ENCODE peak calls at places on chromosomes 3 and 15, in four cellular contexts. One of them, this sample, is unnamed.

GRCh38 chr3:69364354-69364753 is 21.5 kb downstream of the FRMD4B start:
- DNase-seq in OCI-LY7: no peak
- DNase-seq in neural progenitor cell: no peak
- DNase-seq in cardiac muscle cell: peak
- DNase-seq in this sample: peak

GRCh38 chr3:176987901-176988300 is 209.4 kb downstream of the TBL1XR1 start:
- DNase-seq in OCI-LY7: no peak
- DNase-seq in neural progenitor cell: no peak
- DNase-seq in cardiac muscle cell: peak
- DNase-seq in this sample: peak

GRCh38 chr15:90388462-90389182 is 580 bp downstream of the IQGAP1 start:
- DNase-seq in OCI-LY7: peak
- DNase-seq in neural progenitor cell: peak
- DNase-seq in cardiac muscle cell: peak
- DNase-seq in this sample: no peak

GRCh38 chr15:74179101-74179841 is 5.8 kb downstream of the ISLR start:
- DNase-seq in OCI-LY7: no peak
- DNase-seq in neural progenitor cell: no peak
- DNase-seq in cardiac muscle cell: peak
- DNase-seq in this sample: peak

GRCh38 chr3:187243933-187244564 is 46.8 kb downstream of the RTP1 start:
- DNase-seq in OCI-LY7: no peak
- DNase-seq in neural progenitor cell: no peak
- DNase-seq in cardiac muscle cell: no peak
- DNase-seq in this sample: no peak

GRCh38 chr3:159782724-159783421 is 205.8 kb upstream of the IL12A start:
- DNase-seq in OCI-LY7: no peak
- DNase-seq in neural progenitor cell: no peak
- DNase-seq in cardiac muscle cell: no peak
- DNase-seq in this sample: peak

GRCh38 chr15:90184119-90184785 is 16.9 kb upstream of the SEMA4B start:
- DNase-seq in OCI-LY7: no peak
- DNase-seq in neural progenitor cell: no peak
- DNase-seq in cardiac muscle cell: peak
- DNase-seq in this sample: peak

GRCh38 chr15:70347766-70348558 is 250.2 kb upstream of the TLE3 start:
- DNase-seq in OCI-LY7: no peak
- DNase-seq in neural progenitor cell: no peak
- DNase-seq in cardiac muscle cell: peak
- DNase-seq in this sample: no peak

GRCh38 chr3:55333923-55334322 is 153.2 kb downstream of the WNT5A start:
- DNase-seq in OCI-LY7: no peak
- DNase-seq in neural progenitor cell: no peak
- DNase-seq in cardiac muscle cell: peak
- DNase-seq in this sample: no peak

GRCh38 chr3:165459924-165460540 is 263.8 kb upstream of the SLITRK3 start:
- DNase-seq in OCI-LY7: no peak
- DNase-seq in neural progenitor cell: no peak
- DNase-seq in cardiac muscle cell: no peak
- DNase-seq in this sample: peak

GRCh38 chr3:49358884-49359225 is 702 bp upstream of the GPX1 start:
- DNase-seq in OCI-LY7: no peak
- DNase-seq in neural progenitor cell: no peak
- DNase-seq in cardiac muscle cell: no peak
- DNase-seq in this sample: no peak

GRCh38 chr15:68389041-68389930 is 42.7 kb downstream of the ITGA11 start:
- DNase-seq in OCI-LY7: no peak
- DNase-seq in neural progenitor cell: no peak
- DNase-seq in cardiac muscle cell: no peak
- DNase-seq in this sample: no peak

GRCh38 chr3:146334151-146334550 is 83.2 kb upstream of the PLSCR4 start:
- DNase-seq in OCI-LY7: no peak
- DNase-seq in neural progenitor cell: no peak
- DNase-seq in cardiac muscle cell: peak
- DNase-seq in this sample: peak
- TF ChIP-seq CTCF in OCI-LY7: no peak
- TF ChIP-seq CTCF in neural progenitor cell: no peak
- TF ChIP-seq CTCF in cardiac muscle cell: peak
- TF ChIP-seq CTCF in this sample: peak

GRCh38 chr15:66621491-66622467 is 56.0 kb upstream of the LCTL start:
- DNase-seq in OCI-LY7: no peak
- DNase-seq in neural progenitor cell: peak
- DNase-seq in cardiac muscle cell: peak
- DNase-seq in this sample: no peak
- H3K4me3 ChIP-seq in OCI-LY7: no peak
- H3K4me3 ChIP-seq in neural progenitor cell: peak
- H3K4me3 ChIP-seq in cardiac muscle cell: no peak
- H3K4me3 ChIP-seq in this sample: no peak

DNA sequence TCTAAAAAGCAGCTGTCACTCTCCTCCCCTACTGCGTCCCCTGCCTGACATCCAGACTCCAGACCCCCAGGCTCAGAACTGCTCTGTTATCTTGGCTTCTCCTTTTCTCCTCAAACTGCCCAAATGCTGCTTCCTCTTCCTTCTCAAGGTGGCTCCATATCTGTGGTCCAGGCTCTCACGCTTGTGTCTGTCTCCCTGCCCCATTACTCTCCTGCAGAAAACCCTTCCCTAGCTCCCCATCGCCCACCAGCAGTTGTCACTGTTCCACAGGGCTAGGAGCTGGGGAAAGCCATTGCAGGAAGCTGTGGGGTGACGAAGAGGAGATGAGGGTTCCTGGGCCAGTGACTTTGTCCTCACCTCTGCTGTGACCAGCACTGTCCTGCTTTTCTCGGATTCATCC is 30.7 kb upstream of the CGNL1 start:
- DNase-seq in OCI-LY7: no peak
- DNase-seq in neural progenitor cell: peak
- DNase-seq in cardiac muscle cell: peak
- DNase-seq in this sample: no peak
- TF ChIP-seq CTCF in OCI-LY7: no peak
- TF ChIP-seq CTCF in neural progenitor cell: peak
- TF ChIP-seq CTCF in cardiac muscle cell: peak
- TF ChIP-seq CTCF in this sample: no peak

DNA sequence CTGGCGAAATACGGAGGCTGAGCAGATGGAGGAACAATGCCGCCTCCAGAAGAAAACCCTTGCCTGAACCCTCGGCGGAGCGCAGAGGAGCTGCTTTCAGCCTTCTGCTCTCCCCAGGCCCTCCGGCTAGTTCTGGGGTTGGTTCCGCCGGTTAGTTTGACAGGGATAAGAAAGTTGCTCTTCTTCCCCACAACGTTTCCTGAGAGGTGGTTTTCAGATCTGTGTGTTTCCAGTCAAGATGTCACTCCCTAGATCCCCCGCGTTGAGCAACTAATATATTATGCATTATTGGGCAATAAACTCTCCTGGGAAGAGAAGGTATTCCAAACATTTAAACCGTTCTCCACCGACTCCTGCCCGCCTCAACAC is 551 bp downstream of the NLGN1 start:
- DNase-seq in OCI-LY7: no peak
- DNase-seq in neural progenitor cell: peak
- DNase-seq in cardiac muscle cell: peak
- DNase-seq in this sample: peak
- H3K4me3 ChIP-seq in OCI-LY7: no peak
- H3K4me3 ChIP-seq in neural progenitor cell: peak
- H3K4me3 ChIP-seq in cardiac muscle cell: peak
- H3K4me3 ChIP-seq in this sample: peak

DNA sequence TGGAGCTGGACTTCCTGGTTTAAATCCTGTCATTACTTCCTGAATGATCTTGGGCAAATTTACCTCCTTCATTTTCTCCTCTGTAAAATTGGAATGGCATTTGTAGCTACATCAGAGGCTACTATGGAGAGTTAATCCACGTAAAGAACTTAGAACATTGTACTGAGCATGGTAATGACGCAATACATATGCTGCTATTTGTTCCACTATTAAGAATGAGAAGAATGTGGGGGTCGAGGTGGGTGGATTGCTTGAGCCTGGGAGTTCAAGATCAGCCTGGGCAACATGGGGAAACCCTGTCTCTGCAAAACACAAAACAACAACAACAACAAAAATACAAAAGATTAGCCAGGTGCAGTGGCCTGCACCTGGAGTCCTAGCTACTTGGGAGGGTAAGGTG is 250.6 kb downstream of the RYR3 start:
- DNase-seq in OCI-LY7: no peak
- DNase-seq in neural progenitor cell: no peak
- DNase-seq in cardiac muscle cell: peak
- DNase-seq in this sample: no peak
- TF ChIP-seq CTCF in OCI-LY7: no peak
- TF ChIP-seq CTCF in neural progenitor cell: no peak
- TF ChIP-seq CTCF in cardiac muscle cell: no peak
- TF ChIP-seq CTCF in this sample: no peak

DNA sequence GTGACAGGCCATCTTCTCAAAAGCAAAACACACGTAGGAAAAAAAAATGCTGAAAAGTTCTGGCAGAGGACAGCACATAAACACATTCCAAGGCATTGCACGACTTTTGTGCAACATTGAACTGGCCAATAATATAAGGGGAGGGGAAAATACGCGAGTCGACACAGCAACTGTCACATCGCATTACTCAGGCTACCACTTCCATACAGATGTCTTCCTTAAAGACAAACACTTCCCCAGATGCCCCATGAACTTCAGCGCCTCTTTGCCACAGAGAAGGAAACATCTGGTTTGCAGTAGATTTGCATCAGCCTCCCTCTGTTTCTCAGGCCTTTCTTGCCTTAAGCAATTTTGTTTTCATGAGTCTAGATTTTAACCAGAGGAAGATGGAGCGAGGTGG is 144.4 kb upstream of the IGF1R start:
- DNase-seq in OCI-LY7: no peak
- DNase-seq in neural progenitor cell: no peak
- DNase-seq in cardiac muscle cell: peak
- DNase-seq in this sample: no peak
- H3K4me3 ChIP-seq in OCI-LY7: no peak
- H3K4me3 ChIP-seq in neural progenitor cell: no peak
- H3K4me3 ChIP-seq in cardiac muscle cell: no peak
- H3K4me3 ChIP-seq in this sample: no peak

GRCh38 chr3:58214484-58215316 is 3.9 kb upstream of the DNASE1L3 start:
- DNase-seq in OCI-LY7: peak
- DNase-seq in neural progenitor cell: no peak
- DNase-seq in cardiac muscle cell: no peak
- DNase-seq in this sample: peak
- TF ChIP-seq CTCF in OCI-LY7: peak
- TF ChIP-seq CTCF in neural progenitor cell: no peak
- TF ChIP-seq CTCF in cardiac muscle cell: no peak
- TF ChIP-seq CTCF in this sample: no peak

This sample was measured in bronchial epithelial cell.